ENCODE peak calls at places on chromosome 22, in four cellular contexts. D, M, A and R are unnamed samples.
A peak's percentile ranks its signal among the peaks of the same experiment; 100 is the strongest.

GRCh38 chr22:20106205-20106848 is 9.6 kb upstream of the RANBP1 start:
- DNase-seq in D (no peak), M (no peak), A (no peak), R (no peak)

GRCh38 chr22:16917144-16918003 is 90.6 kb downstream of the GAB4 start:
- DNase-seq in D (peak; percentile 29), M (peak; percentile 46), A (no peak), R (peak; percentile 54)

GRCh38 chr22:31475778-31476177 is 13.9 kb downstream of the EIF4ENIF1 start:
- DNase-seq in D (no peak), M (no peak), A (no peak), R (no peak)

GRCh38 chr22:35727436-35727835 is 9.8 kb downstream of the APOL5 start:
- DNase-seq in D (no peak), M (no peak), A (no peak), R (no peak)

GRCh38 chr22:24592846-24593809 is at the start of gene LRRC75B:
- DNase-seq in D (peak; percentile 59), M (peak; percentile 79), A (peak; percentile 21), R (peak; percentile 27)

GRCh38 chr22:22109693-22110466 is 127.3 kb upstream of the TOP3B start:
- DNase-seq in D (peak; percentile 18), M (no peak), A (no peak), R (no peak)

GRCh38 chr22:46848227-46848626 is 85.8 kb downstream of the TBC1D22A start:
- DNase-seq in D (peak; percentile 83), M (no peak), A (no peak), R (no peak)

GRCh38 chr22:21766933-21767462 is 31.4 kb upstream of the YPEL1 start:
- DNase-seq in D (no peak), M (no peak), A (no peak), R (peak; percentile 77)

GRCh38 chr22:31212783-31213626 is 907 bp downstream of the LIMK2 start:
- DNase-seq in D (no peak), M (no peak), A (no peak), R (no peak)

GRCh38 chr22:22168190-22168940 is 76.2 kb upstream of the VPREB1 start:
- DNase-seq in D (peak; percentile 39), M (no peak), A (no peak), R (no peak)

GRCh38 chr22:24554316-24555159 is at the start of gene GUCD1:
- DNase-seq in D (peak; percentile 18), M (no peak), A (no peak), R (no peak)

GRCh38 chr22:35022291-35022690 is 43.7 kb upstream of the ISX start:
- DNase-seq in D (no peak), M (no peak), A (no peak), R (no peak)

GRCh38 chr22:26903030-26903856 is 245.9 kb downstream of the MIAT start:
- DNase-seq in D (no peak), M (no peak), A (no peak), R (no peak)

GRCh38 chr22:27876684-27877083 is 42.4 kb downstream of the PITPNB start:
- DNase-seq in D (no peak), M (no peak), A (no peak), R (no peak)

GRCh38 chr22:36318442-36318841 is 65.5 kb downstream of the APOL1 start:
- DNase-seq in D (no peak), M (no peak), A (no peak), R (no peak)

GRCh38 chr22:20154602-20155183 is 3.8 kb upstream of the CCDC188 start:
- DNase-seq in D (no peak), M (no peak), A (no peak), R (no peak)

GRCh38 chr22:27756212-27756660 is 45.3 kb downstream of the MN1 start:
- DNase-seq in D (no peak), M (no peak), A (no peak), R (no peak)

GRCh38 chr22:27561301-27561820 is 240.2 kb downstream of the MN1 start:
- DNase-seq in D (no peak), M (no peak), A (no peak), R (no peak)

GRCh38 chr22:24148586-24148985 is 32.7 kb upstream of the SUSD2 start:
- DNase-seq in D (no peak), M (no peak), A (no peak), R (no peak)

GRCh38 chr22:40509401-40510134 is 127.0 kb downstream of the MRTFA start:
- DNase-seq in D (peak; percentile 79), M (no peak), A (peak; percentile 89), R (no peak)

GRCh38 chr22:17541476-17541875 is 21.8 kb upstream of the SLC25A18 start:
- DNase-seq in D (no peak), M (no peak), A (no peak), R (no peak)

GRCh38 chr22:17672417-17672991 is 33.9 kb downstream of the BCL2L13 start:
- DNase-seq in D (no peak), M (no peak), A (no peak), R (no peak)

GRCh38 chr22:49702068-49702397 is 125.6 kb downstream of the BRD1 start:
- DNase-seq in D (no peak), M (no peak), A (no peak), R (no peak)

GRCh38 chr22:27973851-27974250 is 54.8 kb upstream of the PITPNB start:
- DNase-seq in D (no peak), M (no peak), A (no peak), R (no peak)

GRCh38 chr22:19518568-19519030 is 5.6 kb downstream of the CLDN5 start:
- DNase-seq in D (no peak), M (no peak), A (no peak), R (no peak)

GRCh38 chr22:27137809-27138400 is 480.5 kb downstream of the MIAT start:
- DNase-seq in D (no peak), M (no peak), A (no peak), R (no peak)

GRCh38 chr22:27129266-27129665 is 471.9 kb downstream of the MIAT start:
- DNase-seq in D (peak; percentile 98), M (no peak), A (no peak), R (no peak)

GRCh38 chr22:19060356-19061009 is 61.7 kb downstream of the DGCR2 start:
- DNase-seq in D (peak; percentile 88), M (no peak), A (no peak), R (no peak)

GRCh38 chr22:37752189-37753061 is 55.3 kb upstream of the GCAT start:
- DNase-seq in D (peak; percentile 91), M (peak; percentile 42), A (peak; percentile 64), R (no peak)

GRCh38 chr22:19802001-19802880 is 41.7 kb downstream of the TBX1 start:
- DNase-seq in D (no peak), M (no peak), A (no peak), R (no peak)

GRCh38 chr22:37927129-37927936 is 21.2 kb downstream of the MICALL1 start:
- DNase-seq in D (no peak), M (no peak), A (no peak), R (no peak)

GRCh38 chr22:46626911-46627805 is 7.0 kb downstream of the GRAMD4 start:
- DNase-seq in D (peak; percentile 84), M (no peak), A (no peak), R (no peak)

GRCh38 chr22:29319072-29319471 is 3.6 kb upstream of the RASL10A start:
- DNase-seq in D (no peak), M (no peak), A (no peak), R (no peak)

GRCh38 chr22:29325356-29325755 is 9.9 kb upstream of the RASL10A start:
- DNase-seq in D (no peak), M (no peak), A (no peak), R (no peak)

GRCh38 chr22:29316429-29316828 is 932 bp upstream of the RASL10A start:
- DNase-seq in D (no peak), M (no peak), A (no peak), R (no peak)

GRCh38 chr22:29315286-29316195 is at the start of gene RASL10A:
- DNase-seq in D (no peak), M (no peak), A (no peak), R (no peak)

DNA sequence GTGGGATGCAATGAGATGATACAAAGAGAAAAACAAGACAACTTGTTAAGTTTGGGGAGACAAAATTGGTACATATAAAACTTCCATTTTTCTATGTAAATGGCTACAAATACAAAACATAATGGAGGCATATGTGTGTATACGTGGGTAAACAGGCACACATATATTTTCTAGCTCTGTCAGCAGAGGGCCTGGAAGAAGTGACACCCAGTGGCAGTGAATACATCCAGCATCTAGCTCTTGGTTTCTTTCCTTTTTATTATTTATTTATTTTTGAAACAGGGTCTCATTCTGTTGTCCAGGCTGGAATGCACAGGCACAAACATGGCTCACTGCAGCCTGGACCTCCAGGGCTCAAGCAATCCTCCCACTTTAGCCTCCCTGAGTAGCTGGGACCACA is 5.0 kb upstream of the RASL10A start:
- DNase-seq in D (no peak), M (no peak), A (no peak), R (no peak)
- TF ChIP-seq CTCF in D (peak; percentile 7), M (peak; percentile 30), A (no peak), R (no peak)

DNA sequence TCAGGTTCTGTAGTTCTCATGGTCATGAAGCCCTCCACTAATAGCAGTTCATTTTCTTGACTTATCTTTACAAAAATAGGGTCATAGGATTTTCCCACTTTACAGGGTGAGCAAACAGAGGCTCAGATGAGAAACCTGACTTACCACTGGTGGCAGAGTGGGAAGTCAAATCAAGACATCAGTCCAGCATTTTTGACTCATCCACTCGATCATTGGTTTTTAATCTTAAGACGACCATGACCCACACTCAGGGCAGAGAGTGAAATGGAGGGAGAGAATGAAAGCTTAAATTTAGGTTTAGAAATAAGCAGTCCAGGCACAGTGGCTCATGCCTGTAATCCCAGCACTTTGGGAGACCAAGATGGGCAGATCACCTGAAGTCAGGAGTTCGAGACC is 42.1 kb downstream of the RTL6 start:
- DNase-seq in D (no peak), M (no peak), A (no peak), R (no peak)
- TF ChIP-seq CTCF in D (no peak), M (no peak), A (no peak), R (no peak)

DNA sequence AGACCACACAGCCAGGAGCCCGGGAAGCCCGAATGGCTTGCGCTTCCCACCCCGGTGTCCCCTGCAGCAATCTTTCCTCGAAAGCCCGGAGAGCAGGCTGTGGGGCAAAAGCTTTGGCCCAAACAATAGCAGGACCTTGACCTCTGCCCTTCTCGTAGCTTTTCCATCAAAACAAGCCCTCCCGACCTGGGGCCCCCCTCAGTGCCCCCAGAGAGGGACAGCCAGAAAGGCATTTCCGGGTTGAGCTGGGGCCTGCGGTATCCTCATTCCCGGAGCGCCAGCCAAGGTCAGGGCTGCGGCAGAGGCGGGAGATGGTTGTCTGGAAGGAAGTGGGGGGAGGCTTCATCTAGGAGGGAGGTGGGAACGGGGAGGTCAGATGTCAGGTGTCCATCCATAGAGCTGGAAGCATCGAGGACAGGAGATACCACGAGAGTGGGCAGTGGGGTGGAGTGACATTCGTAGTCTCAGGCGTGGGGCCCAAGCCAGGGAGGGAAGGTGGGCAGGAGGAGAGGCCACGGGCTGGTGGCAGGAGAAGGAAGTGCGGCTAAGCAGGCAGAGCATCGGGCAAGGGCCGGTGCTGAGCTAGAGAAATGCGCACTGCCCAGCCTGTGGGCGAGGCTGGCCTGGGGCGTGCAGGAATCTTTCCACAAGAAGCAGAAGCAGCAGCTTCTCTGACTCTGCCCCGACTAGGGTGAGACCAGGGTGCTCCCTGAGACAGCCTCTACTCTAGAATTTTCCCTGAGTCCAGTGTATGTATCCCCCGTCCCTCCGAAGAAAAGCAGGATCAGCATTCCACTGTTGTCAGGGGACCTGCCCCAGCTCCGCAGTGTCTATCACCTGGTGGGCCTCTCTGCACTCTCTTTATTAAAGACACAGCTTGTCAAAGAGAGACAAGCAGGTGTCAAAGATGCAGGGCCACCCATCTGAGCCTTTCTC is 14.3 kb downstream of the PDGFB start:
- DNase-seq in D (no peak), M (no peak), A (no peak), R (no peak)
- TF ChIP-seq CTCF in D (no peak), M (peak; percentile 12), A (peak; percentile 13), R (no peak)

GRCh38 chr22:48577014-48577690 is 1250.5 kb downstream of the BRD1 start:
- DNase-seq in D (no peak), M (no peak), A (no peak), R (no peak)
- TF ChIP-seq CTCF in D (no peak), M (no peak), A (no peak), R (no peak)

GRCh38 chr22:42901790-42902508 is 44.9 kb upstream of the ARFGAP3 start:
- DNase-seq in D (no peak), M (no peak), A (no peak), R (no peak)
- TF ChIP-seq CTCF in D (peak; percentile 39), M (peak; percentile 27), A (peak; percentile 17), R (peak; percentile 25)